ENCODE peak calls at places on chromosomes 13 and 19, in six cellular contexts. S is adipocyte, J is Caco-2, E is upper lobe of right lung, D is cardiac muscle cell, P is endodermal cell. R is an unnamed sample. For H3K4me1, the result is how much of the 10 kb centered on the place peaks cover.

GRCh38 chr19:2235396-2236284 is 489 bp downstream of the PLEKHJ1 start:
- DNase-seq in S (peak), J (no peak), E (peak), D (peak), P (no peak), R (no peak)

GRCh38 chr13:79401259-79402071 is 4.6 kb downstream of the RBM26 start:
- DNase-seq in S (no peak), J (no peak), E (no peak), D (no peak), P (no peak), R (no peak)

GRCh38 chr13:81596224-81596753 is 1255.4 kb upstream of the SPRY2 start:
- DNase-seq in S (peak), J (no peak), E (no peak), D (no peak), P (no peak), R (no peak)

GRCh38 chr13:76389321-76389720 is 496.9 kb downstream of the KCTD12 start:
- DNase-seq in S (no peak), J (no peak), E (no peak), D (no peak), P (no peak), R (no peak)

GRCh38 chr19:56538761-56539263 is at the start of gene ZFP28:
- DNase-seq in S (no peak), J (no peak), E (peak), D (no peak), P (peak), R (peak)

GRCh38 chr13:72959643-72960042 is 99.2 kb upstream of the KLF5 start:
- DNase-seq in S (peak), J (no peak), E (no peak), D (no peak), P (no peak), R (no peak)

GRCh38 chr13:75480691-75481175 is 1.2 kb downstream of the TBC1D4 start:
- DNase-seq in S (peak), J (peak), E (peak), D (peak), P (peak), R (no peak)

GRCh38 chr19:33280351-33280921 is 21.9 kb downstream of the CEBPA start:
- DNase-seq in S (no peak), J (no peak), E (no peak), D (no peak), P (no peak), R (no peak)

GRCh38 chr13:95212962-95213850 is 88.0 kb downstream of the ABCC4 start:
- DNase-seq in S (no peak), J (no peak), E (no peak), D (no peak), P (no peak), R (no peak)

GRCh38 chr13:44160549-44161278 is 212.9 kb upstream of the SERP2 start:
- DNase-seq in S (no peak), J (no peak), E (no peak), D (no peak), P (no peak), R (no peak)

GRCh38 chr19:47315125-47315821 is 5.6 kb downstream of the C5AR1 start:
- DNase-seq in S (peak), J (peak), E (peak), D (no peak), P (peak), R (no peak)

GRCh38 chr19:48565090-48565489 is 13.1 kb downstream of the SULT2B1 start:
- DNase-seq in S (peak), J (peak), E (no peak), D (no peak), P (peak), R (no peak)

GRCh38 chr13:28609381-28609780 is 49.5 kb upstream of the POMP start:
- DNase-seq in S (no peak), J (no peak), E (no peak), D (no peak), P (no peak), R (no peak)

GRCh38 chr13:44618326-44618725 is 42.2 kb upstream of the TSC22D1 start:
- DNase-seq in S (no peak), J (no peak), E (no peak), D (no peak), P (no peak), R (no peak)

GRCh38 chr13:46552888-46553520 is at the start of gene LRCH1:
- DNase-seq in S (peak), J (peak), E (peak), D (peak), P (peak), R (peak)

GRCh38 chr13:73339086-73339485 is 280.3 kb downstream of the KLF5 start:
- DNase-seq in S (no peak), J (no peak), E (no peak), D (no peak), P (no peak), R (no peak)

GRCh38 chr19:495440-496332 is 600 bp upstream of the MADCAM1 start:
- DNase-seq in S (peak), J (peak), E (peak), D (no peak), P (peak), R (no peak)

GRCh38 chr19:11164879-11165406 is 9.4 kb upstream of the SPC24 start:
- DNase-seq in S (peak), J (no peak), E (no peak), D (no peak), P (no peak), R (no peak)

GRCh38 chr19:7595466-7596133 is at the start of gene CAMSAP3:
- DNase-seq in S (peak), J (peak), E (peak), D (peak), P (peak), R (no peak)

GRCh38 chr19:16034958-16035560 is 41.2 kb upstream of the TPM4 start:
- DNase-seq in S (no peak), J (no peak), E (no peak), D (no peak), P (no peak), R (no peak)

GRCh38 chr13:109725297-109725696 is 61.1 kb downstream of the IRS2 start:
- DNase-seq in S (no peak), J (no peak), E (no peak), D (no peak), P (peak), R (no peak)

GRCh38 chr19:50794074-50794777 is 4.0 kb downstream of the ACP4 start:
- DNase-seq in S (no peak), J (peak), E (no peak), D (no peak), P (no peak), R (no peak)
- H3K4me1 ChIP-seq in S (under half), J (under half), E (under half), D (under half), P (under half), R (under half)

GRCh38 chr19:13849991-13850909 is 26.7 kb upstream of the NANOS3 start:
- DNase-seq in S (peak), J (no peak), E (peak), D (peak), P (peak), R (peak)
- H3K4me1 ChIP-seq in S (under half), J (half or more), E (half or more), D (under half), P (under half), R (under half)

GRCh38 chr13:68145852-68146251 is 915.7 kb upstream of the PCDH9 start:
- DNase-seq in S (no peak), J (no peak), E (no peak), D (no peak), P (no peak), R (no peak)
- H3K4me1 ChIP-seq in S (under half), J (under half), E (under half), D (under half), P (under half), R (under half)

DNA sequence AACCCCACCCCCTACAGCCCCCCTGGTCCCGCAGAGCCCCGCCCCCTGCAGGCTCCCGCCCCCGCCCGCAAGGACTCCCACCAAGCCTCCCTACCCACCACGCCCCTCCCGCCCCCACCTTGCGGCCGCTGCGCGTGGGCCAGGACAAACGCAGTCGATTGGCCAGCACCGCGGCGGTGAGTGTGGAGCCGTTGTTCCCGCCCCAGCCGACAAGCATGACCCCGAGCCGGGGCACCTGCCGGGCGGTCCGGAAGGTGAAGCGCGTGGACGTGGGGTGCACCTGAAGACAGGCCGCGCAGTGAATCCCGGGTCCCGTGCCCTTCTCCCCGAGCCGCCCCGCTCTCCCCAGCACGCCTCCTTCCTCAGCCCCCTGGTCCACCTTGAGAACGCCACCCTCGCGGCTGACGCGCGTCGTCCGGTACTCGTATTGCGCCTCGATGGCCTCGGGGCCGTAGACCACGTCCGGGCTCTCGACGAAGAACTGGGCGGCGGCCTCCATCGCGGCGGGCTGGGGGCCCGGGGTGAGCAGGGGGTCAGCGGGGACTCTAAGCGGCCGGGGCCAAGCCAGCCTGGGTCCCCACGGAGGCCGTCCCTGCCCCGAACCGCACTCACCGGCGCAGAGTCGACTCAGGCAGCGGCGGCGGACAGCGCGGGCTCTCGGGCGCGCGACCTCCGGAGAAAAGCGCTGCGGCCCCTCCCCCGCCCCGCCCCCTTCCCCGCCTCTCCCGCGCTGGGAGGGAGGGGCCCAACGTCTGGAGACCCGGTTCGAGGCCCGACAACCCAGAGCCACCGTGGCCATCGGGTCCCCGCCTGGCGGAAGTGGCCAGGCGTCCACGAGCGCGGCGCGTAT is at the start of gene ISYNA1:
- DNase-seq in S (peak), J (peak), E (peak), D (peak), P (peak), R (peak)
- H3K4me1 ChIP-seq in S (under half), J (under half), E (under half), D (under half), P (under half), R (under half)

GRCh38 chr19:3984584-3984907 is 717 bp downstream of the EEF2 start:
- DNase-seq in S (no peak), J (no peak), E (no peak), D (no peak), P (peak), R (no peak)

GRCh38 chr19:3982701-3983541 is 2.3 kb downstream of the EEF2 start:
- DNase-seq in S (peak), J (no peak), E (no peak), D (no peak), P (peak), R (no peak)

GRCh38 chr19:3984908-3985642 is at the start of gene EEF2:
- DNase-seq in S (peak), J (peak), E (peak), D (peak), P (peak), R (peak)

GRCh38 chr19:3983542-3983914 is 1.7 kb downstream of the EEF2 start:
- DNase-seq in S (no peak), J (no peak), E (no peak), D (no peak), P (no peak), R (no peak)

DNA sequence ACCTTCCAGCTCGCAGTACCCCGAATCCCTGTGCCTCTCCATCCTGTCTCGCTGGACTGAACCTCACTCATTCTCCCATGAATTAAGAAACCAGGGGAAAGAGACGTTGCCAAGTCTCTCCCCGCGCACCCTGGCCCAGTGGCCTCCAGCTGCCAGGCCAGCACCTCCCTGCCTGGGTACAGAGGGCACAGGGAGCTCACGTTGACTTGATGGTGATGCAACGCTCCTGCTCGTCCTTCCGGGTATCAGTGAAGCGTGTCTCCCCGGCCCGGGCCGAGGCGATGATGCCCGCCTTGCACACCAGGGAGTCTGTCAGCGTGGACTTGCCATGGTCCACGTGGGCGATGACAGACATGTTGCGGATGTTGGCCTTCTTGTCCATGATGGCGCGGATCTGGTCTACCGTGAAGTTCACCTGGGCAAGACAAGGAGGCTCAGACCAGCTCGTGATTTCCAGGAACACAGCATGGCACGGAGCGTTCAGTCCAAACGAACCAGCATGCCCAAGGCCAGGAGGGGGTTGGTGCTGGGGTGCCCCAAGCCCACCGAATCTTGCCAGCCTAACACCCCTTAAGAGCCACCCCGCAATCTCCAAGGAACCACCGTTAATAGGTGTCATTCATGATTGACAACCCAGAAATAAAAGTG is 1.2 kb downstream of the EEF2 start:
- DNase-seq in S (peak), J (no peak), E (peak), D (no peak), P (peak), R (no peak)
- H3K4me1 ChIP-seq in S (under half), J (under half), E (under half), D (under half), P (under half), R (under half)

GRCh38 chr13:111210082-111210481 is 95.0 kb downstream of the ARHGEF7 start:
- DNase-seq in S (no peak), J (no peak), E (no peak), D (no peak), P (no peak), R (no peak)

GRCh38 chr13:111210945-111211469 is 95.9 kb downstream of the ARHGEF7 start:
- DNase-seq in S (peak), J (no peak), E (no peak), D (no peak), P (no peak), R (no peak)

GRCh38 chr13:111211789-111212516 is 96.8 kb downstream of the ARHGEF7 start:
- DNase-seq in S (peak), J (no peak), E (no peak), D (peak), P (peak), R (no peak)

GRCh38 chr13:111210488-111210887 is 95.4 kb downstream of the ARHGEF7 start:
- DNase-seq in S (peak), J (no peak), E (peak), D (no peak), P (no peak), R (no peak)

DNA sequence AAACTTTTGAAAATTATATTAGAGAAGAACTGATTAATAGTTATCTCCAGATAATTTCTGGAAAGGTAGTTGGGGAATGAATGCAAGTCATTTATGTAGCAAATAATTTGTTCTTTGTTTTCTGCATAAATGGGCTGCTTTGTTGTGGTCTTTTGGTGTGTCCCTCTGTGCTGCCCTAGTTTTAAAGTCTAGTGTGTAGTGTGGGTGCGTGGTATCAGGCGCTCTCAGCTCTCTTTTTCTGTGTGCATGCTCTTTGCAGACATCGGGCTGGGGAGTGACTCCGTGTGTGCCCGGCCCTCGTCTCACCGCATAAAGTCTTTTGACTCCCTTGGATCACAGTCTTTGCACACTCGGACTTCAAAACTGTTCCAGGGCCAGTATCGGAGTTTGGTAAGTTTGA is 94.5 kb downstream of the ARHGEF7 start:
- DNase-seq in S (no peak), J (no peak), E (no peak), D (no peak), P (no peak), R (no peak)
- H3K4me1 ChIP-seq in S (under half), J (under half), E (under half), D (under half), P (under half), R (under half)

DNA sequence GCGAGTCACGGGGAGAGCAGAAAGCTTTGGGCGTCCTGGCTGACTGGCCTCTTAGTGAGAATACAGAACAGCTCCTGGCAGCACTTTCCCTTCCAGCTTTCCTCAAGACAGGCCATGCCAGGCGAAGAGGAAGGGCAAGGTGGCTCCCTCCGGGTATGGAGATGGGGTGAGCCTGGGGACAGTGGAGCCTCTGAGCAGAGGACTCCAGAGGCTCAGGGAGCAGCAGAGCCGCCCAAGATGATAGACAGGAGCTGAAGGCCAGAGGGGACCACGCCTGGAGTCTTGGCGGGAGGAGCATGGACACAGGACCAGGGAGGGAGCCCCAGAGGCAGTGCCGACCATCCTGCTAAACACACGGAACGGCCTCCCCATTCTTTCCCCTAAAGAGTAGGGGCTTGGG is 229.1 kb downstream of the TM9SF2 start:
- DNase-seq in S (no peak), J (no peak), E (no peak), D (no peak), P (no peak), R (no peak)
- H3K4me1 ChIP-seq in S (under half), J (under half), E (under half), D (under half), P (under half), R (under half)

DNA sequence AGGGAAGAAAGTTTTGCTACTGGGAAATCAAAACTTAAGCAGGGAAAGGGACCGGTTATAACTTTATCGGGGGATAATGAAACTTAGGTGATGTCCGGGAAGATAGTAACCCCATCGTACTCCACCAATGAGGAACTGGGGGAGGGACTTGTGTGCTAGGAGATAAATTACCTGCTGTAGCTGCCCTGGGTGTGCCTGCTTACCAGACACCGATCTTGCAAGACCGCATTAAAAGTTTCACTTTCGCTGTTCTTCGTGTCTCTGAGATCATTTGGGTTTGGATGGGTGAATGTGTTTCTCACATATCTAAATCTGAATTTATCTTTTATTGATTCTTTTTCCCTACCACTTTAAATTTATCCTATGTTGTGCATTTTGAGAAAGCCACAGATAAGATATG is 381.4 kb downstream of the SLITRK6 start:
- DNase-seq in S (no peak), J (no peak), E (no peak), D (no peak), P (no peak), R (no peak)
- H3K4me1 ChIP-seq in S (under half), J (under half), E (under half), D (under half), P (under half), R (under half)

DNA sequence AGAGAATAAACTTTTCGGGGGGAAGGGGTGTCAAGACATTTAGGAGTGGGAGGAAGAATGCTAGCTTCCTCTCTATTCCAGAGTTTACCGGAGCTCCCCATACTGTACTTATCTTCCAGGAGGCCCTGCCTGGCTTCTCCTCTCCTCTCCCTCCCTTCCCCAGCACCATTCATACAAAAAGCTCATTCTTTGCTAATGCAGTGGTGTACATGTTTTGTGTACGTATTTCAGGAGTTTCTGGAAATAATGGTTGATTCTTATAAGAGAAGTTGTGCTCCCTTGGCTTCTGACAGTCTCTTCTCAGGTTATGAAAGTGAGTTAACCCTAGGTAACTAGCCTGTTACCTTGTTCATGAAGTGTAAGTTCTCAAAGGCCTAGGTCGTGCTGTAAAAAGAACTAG is 7.1 kb downstream of the SAMD4B start:
- DNase-seq in S (no peak), J (no peak), E (no peak), D (no peak), P (no peak), R (no peak)
- H3K4me1 ChIP-seq in S (half or more), J (under half), E (under half), D (under half), P (under half), R (under half)